ENCODE peak calls at places on chromosomes 13 and 19, in ten cellular contexts. S is stimulated activated CD4-positive, alpha-beta T cell treated with anti-CD3 and anti-CD28 coated beads, Interleukin-2, amount 100 ng/mL, for 48 hours; F is stimulated activated naive CD8-positive, alpha-beta T cell treated with anti-CD3 and anti-CD28 coated beads, Interleukin-15, Interleukin-2, amounts not matched to agents 100 U/mL and 50 U/mL, for 24 hours; C is tibial nerve; Z is ovary; N is activated CD4-positive, alpha-beta T cell treated with anti-CD3 and anti-CD28 coated beads for 24 hours; X is kidney; W is PC-3; G is endothelial cell of umbilical vein; M is non-pigmented ciliary epithelial cell. I is an unnamed sample.

GRCh38 chr19:17246681-17247425 is 1.1 kb upstream of the NR2F6 start:
- DNase-seq in N (no peak), G (no peak), Z (no peak), M (no peak), F (no peak), X (no peak), S (no peak), C (no peak), W (no peak), I (no peak)

GRCh38 chr13:46687810-46688209 is 109.2 kb downstream of the ESD start:
- DNase-seq in Z (no peak), N (no peak), F (peak; percentile 20), C (no peak), M (no peak), X (no peak), G (no peak), S (no peak), W (peak; percentile 22), I (no peak)

GRCh38 chr13:113637262-113638160 is 20.5 kb downstream of the ATP4B start:
- DNase-seq in N (no peak), G (no peak), X (peak; percentile 33), S (no peak), W (no peak), Z (peak; percentile 5), M (no peak), C (no peak), F (no peak), I (no peak)

GRCh38 chr13:40047322-40047771 is 391.9 kb downstream of the COG6 start:
- DNase-seq in W (no peak), M (no peak), F (no peak), S (no peak), C (no peak), G (no peak), N (no peak), Z (no peak), X (no peak), I (no peak)

GRCh38 chr13:80473695-80474094 is 132.8 kb upstream of the SPRY2 start:
- DNase-seq in S (no peak), F (no peak), W (peak; percentile 82), N (no peak), Z (no peak), C (no peak), M (peak; percentile 50), X (no peak), G (peak; percentile 36), I (no peak)

GRCh38 chr19:51887522-51888498 is at the start of gene ZNF577:
- DNase-seq in N (peak; percentile 49), M (peak; percentile 61), G (peak; percentile 89), F (peak; percentile 50), C (peak; percentile 82), S (peak; percentile 25), W (no peak), Z (peak; percentile 92), X (peak; percentile 95), I (no peak)

GRCh38 chr13:95059306-95059705 is 241.9 kb downstream of the ABCC4 start:
- DNase-seq in Z (no peak), N (no peak), X (no peak), G (no peak), S (no peak), W (no peak), C (no peak), F (no peak), M (no peak), I (no peak)

GRCh38 chr13:75812751-75813181 is 176.6 kb downstream of the LMO7 start:
- DNase-seq in C (no peak), F (no peak), W (no peak), Z (no peak), N (no peak), G (peak; percentile 84), M (no peak), X (no peak), S (no peak), I (no peak)